ENCODE peak calls at places on chromosomes 2 and 18, in four cellular contexts. J is uterus, A is GM23338, F is A673. S is an unnamed sample.
A peak's percentile ranks its signal among the peaks of the same experiment; 100 is the strongest.

GRCh38 chr2:118032169-118033013 is 18.5 kb upstream of the CCDC93 start:
- DNase-seq in J (no peak), A (peak; percentile 73), F (peak; percentile 51), S (peak; percentile 9)

GRCh38 chr2:65186872-65187851 is 40.5 kb upstream of the ACTR2 start:
- DNase-seq in J (peak; percentile 82), A (peak; percentile 91), F (peak; percentile 82), S (peak; percentile 63)

GRCh38 chr2:19111297-19111696 is 247.1 kb downstream of the OSR1 start:
- DNase-seq in J (no peak), A (no peak), F (no peak), S (no peak)

GRCh38 chr2:64780041-64780440 is 126.3 kb upstream of the SERTAD2 start:
- DNase-seq in J (no peak), A (no peak), F (no peak), S (no peak)

GRCh38 chr2:128446049-128446811 is 127.6 kb upstream of the HS6ST1 start:
- DNase-seq in J (no peak), A (no peak), F (no peak), S (no peak)

GRCh38 chr2:86170449-86170848 is 24.8 kb downstream of the IMMT start:
- DNase-seq in J (no peak), A (no peak), F (no peak), S (no peak)

GRCh38 chr2:100959225-100959880 is 42.7 kb upstream of the RPL31 start:
- DNase-seq in J (no peak), A (no peak), F (no peak), S (no peak)

GRCh38 chr2:157267476-157267875 is 10.0 kb downstream of the GALNT5 start:
- DNase-seq in J (no peak), A (no peak), F (no peak), S (no peak)

GRCh38 chr18:25345432-25345831 is 6.5 kb downstream of the ZNF521 start:
- DNase-seq in J (no peak), A (no peak), F (no peak), S (peak; percentile 20)

GRCh38 chr18:36066001-36066400 is 1.4 kb downstream of the RPRD1A start:
- DNase-seq in J (no peak), A (no peak), F (no peak), S (no peak)

GRCh38 chr2:239380831-239381708 is 19.8 kb downstream of the HDAC4 start:
- DNase-seq in J (no peak), A (no peak), F (no peak), S (no peak)

GRCh38 chr18:36389811-36390581 is 92.5 kb downstream of the FHOD3 start:
- DNase-seq in J (no peak), A (no peak), F (no peak), S (no peak)

GRCh38 chr2:233482616-233483015 is 84.0 kb downstream of the USP40 start:
- DNase-seq in J (no peak), A (no peak), F (no peak), S (no peak)

GRCh38 chr2:240319855-240320560 is 115.5 kb upstream of the GPC1 start:
- DNase-seq in J (no peak), A (no peak), F (peak; percentile 66), S (peak; percentile 63)

GRCh38 chr2:493278-493677 is 183.9 kb downstream of the TMEM18 start:
- DNase-seq in J (no peak), A (no peak), F (no peak), S (no peak)

GRCh38 chr2:163735692-163736432 is at the start of gene FIGN:
- DNase-seq in J (peak; percentile 76), A (peak; percentile 87), F (peak; percentile 46), S (peak; percentile 85)

GRCh38 chr2:119283873-119284331 is 60.3 kb downstream of the STEAP3 start:
- DNase-seq in J (no peak), A (no peak), F (no peak), S (peak; percentile 58)

GRCh38 chr2:130336877-130337734 is 5.6 kb upstream of the IMP4 start:
- DNase-seq in J (peak; percentile 56), A (peak; percentile 88), F (peak; percentile 85), S (peak; percentile 47)

GRCh38 chr2:235577404-235578330 is 83.8 kb downstream of the AGAP1 start:
- DNase-seq in J (no peak), A (no peak), F (no peak), S (peak; percentile 20)

GRCh38 chr2:169715379-169716228 is 18.0 kb upstream of the KLHL23 start:
- DNase-seq in J (peak; percentile 36), A (no peak), F (no peak), S (peak; percentile 38)

GRCh38 chr18:54215069-54215468 is 9.4 kb downstream of the MBD2 start:
- DNase-seq in J (no peak), A (no peak), F (no peak), S (no peak)

GRCh38 chr2:31271851-31272267 is 37.9 kb downstream of the EHD3 start:
- DNase-seq in J (no peak), A (peak; percentile 56), F (no peak), S (no peak)

GRCh38 chr18:6405237-6406074 is 9.3 kb downstream of the L3MBTL4 start:
- DNase-seq in J (no peak), A (no peak), F (no peak), S (peak; percentile 1)

GRCh38 chr2:69177063-69177771 is 164.2 kb downstream of the ANTXR1 start:
- DNase-seq in J (peak; percentile 48), A (peak; percentile 70), F (no peak), S (no peak)

GRCh38 chr2:217617496-217618085 is 385.2 kb downstream of the TNS1 start:
- DNase-seq in J (no peak), A (peak; percentile 19), F (no peak), S (no peak)

GRCh38 chr2:30445266-30445821 is 1.7 kb upstream of the LCLAT1 start:
- DNase-seq in J (no peak), A (no peak), F (no peak), S (no peak)

GRCh38 chr2:204108301-204108700 is 171.7 kb downstream of the ICOS start:
- DNase-seq in J (peak; percentile 35), A (peak; percentile 69), F (peak; percentile 68), S (no peak)

GRCh38 chr2:27148801-27149439 is at the start of gene TCF23:
- DNase-seq in J (peak; percentile 93), A (no peak), F (no peak), S (no peak)

GRCh38 chr18:27423581-27423980 is 238.5 kb upstream of the CHST9 start:
- DNase-seq in J (no peak), A (no peak), F (no peak), S (no peak)

GRCh38 chr18:27428716-27429475 is 243.8 kb upstream of the CHST9 start:
- DNase-seq in J (no peak), A (no peak), F (no peak), S (no peak)

GRCh38 chr18:27430595-27430994 is 245.5 kb upstream of the CHST9 start:
- DNase-seq in J (no peak), A (no peak), F (no peak), S (no peak)

GRCh38 chr18:27428120-27428519 is 243.0 kb upstream of the CHST9 start:
- DNase-seq in J (no peak), A (peak; percentile 50), F (no peak), S (no peak)
- H3K4me3 ChIP-seq in J (no peak overlapping the region), A (no peak overlapping the region), F (no peak overlapping the region), S (no peak overlapping the region)

GRCh38 chr2:206149330-206149729 is 9.9 kb downstream of the NDUFS1 start:
- DNase-seq in J (no peak), A (no peak), F (no peak), S (no peak)

GRCh38 chr2:206150168-206150567 is 9.1 kb downstream of the NDUFS1 start:
- DNase-seq in J (no peak), A (no peak), F (no peak), S (no peak)

GRCh38 chr2:206158563-206159345 is 490 bp downstream of the NDUFS1 start:
- DNase-seq in J (no peak), A (peak; percentile 32), F (no peak), S (no peak)

GRCh38 chr2:206150631-206151030 is 8.6 kb downstream of the NDUFS1 start:
- DNase-seq in J (no peak), A (no peak), F (no peak), S (no peak)

GRCh38 chr2:206154197-206154596 is 5.0 kb downstream of the NDUFS1 start:
- DNase-seq in J (no peak), A (peak; percentile 11), F (peak; percentile 74), S (no peak)
- TF ChIP-seq CTCF in J (no peak), A (peak; percentile 53), F (peak; percentile 40), S (no peak)

GRCh38 chr2:152466925-152467676 is 132.1 kb downstream of the FMNL2 start:
- DNase-seq in J (no peak), A (no peak), F (no peak), S (no peak)

GRCh38 chr2:152464853-152465470 is 130.0 kb downstream of the FMNL2 start:
- DNase-seq in J (no peak), A (no peak), F (no peak), S (no peak)

GRCh38 chr2:152466041-152466440 is 131.1 kb downstream of the FMNL2 start:
- DNase-seq in J (no peak), A (no peak), F (no peak), S (no peak)

GRCh38 chr2:152467677-152468406 is 132.9 kb downstream of the FMNL2 start:
- DNase-seq in J (no peak), A (no peak), F (no peak), S (no peak)

DNA sequence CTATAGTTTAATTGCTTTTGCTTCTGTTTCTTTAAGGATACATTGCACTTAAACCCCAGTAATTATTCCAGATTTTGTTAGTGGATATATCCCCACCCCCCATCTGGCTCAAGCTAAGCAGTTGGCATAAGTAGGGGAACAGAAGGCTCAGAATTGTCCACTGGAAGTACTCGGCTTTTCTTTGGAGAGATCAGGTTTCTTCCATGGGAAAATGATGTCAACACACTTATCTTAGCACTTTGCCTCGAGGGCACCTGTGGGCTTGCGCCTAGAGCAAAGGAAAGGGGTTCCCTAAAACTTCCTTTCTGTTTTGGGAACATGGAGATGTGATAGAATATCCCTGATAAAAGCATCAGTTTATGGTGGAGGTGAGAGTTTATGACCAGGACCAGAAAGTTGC is 130.6 kb downstream of the FMNL2 start:
- DNase-seq in J (no peak), A (no peak), F (no peak), S (no peak)
- H3K4me3 ChIP-seq in J (no peak overlapping the region), A (no peak overlapping the region), F (no peak overlapping the region), S (no peak overlapping the region)

DNA sequence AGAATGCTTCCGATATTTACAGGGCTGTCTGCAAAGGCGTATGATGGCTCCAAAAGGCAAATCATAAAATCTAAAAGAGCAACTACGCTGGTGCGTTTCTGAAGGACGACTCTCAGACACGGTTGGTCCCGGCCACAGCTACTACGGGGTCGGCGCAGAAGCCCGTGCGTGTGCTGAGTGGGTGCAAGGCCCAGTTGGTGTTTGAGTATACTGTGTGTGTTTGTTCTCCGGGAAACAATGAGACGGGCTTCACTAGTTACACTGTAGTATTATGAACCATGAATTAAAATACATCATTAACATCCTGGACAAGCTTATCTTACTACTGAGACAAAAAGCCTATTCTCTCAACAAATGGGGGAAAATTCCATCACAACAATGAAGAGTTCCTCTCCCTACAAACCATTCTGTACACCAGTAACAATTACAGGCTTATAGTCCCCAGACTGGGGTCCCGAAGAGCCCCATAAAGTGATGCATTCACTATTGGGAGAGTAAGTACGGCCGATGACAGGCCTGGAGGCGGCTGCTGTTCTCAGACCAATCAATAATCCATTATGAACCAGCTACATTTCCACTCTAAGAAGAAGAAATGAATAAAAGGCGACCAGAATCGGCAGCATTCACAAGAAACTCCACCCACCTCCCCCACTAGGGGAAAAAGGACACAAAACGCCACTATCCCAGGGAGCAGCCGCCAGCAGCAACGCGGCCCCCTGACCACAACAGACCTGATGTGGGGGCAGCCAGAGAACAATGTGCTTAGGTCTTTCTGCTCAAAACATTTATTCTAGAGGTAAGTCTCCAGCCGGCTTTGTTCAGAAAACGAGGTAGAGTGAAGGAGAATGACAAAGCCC is 43.3 kb downstream of the ZNF516 start:
- DNase-seq in J (no peak), A (peak; percentile 35), F (peak; percentile 50), S (no peak)
- TF ChIP-seq CTCF in J (no peak), A (no peak), F (no peak), S (peak; percentile 11)

GRCh38 chr18:12776821-12777471 is 74.1 kb downstream of the PSMG2 start:
- DNase-seq in J (no peak), A (peak; percentile 78), F (peak; percentile 40), S (no peak)
- H3K4me3 ChIP-seq in J (no peak overlapping the region), A (peak overlapping the region; percentile 72), F (peak overlapping the region; percentile 31), S (no peak overlapping the region)